ENCODE peak calls at places on chromosomes 5 and 9, in seven cellular contexts. P is tibial nerve; H is CD8-positive, alpha-beta T cell; G is transverse colon; M is cardiac muscle cell; R is breast epithelium; D is ovary. E is an unnamed sample.

GRCh38 chr5:78879541-78879940 is 105.6 kb downstream of the ARSB start:
- DNase-seq in H (no peak), R (no peak), G (no peak), P (no peak), M (no peak), D (no peak), E (no peak)

GRCh38 chr9:106797299-106797698 is 65.7 kb upstream of the ZNF462 start:
- DNase-seq in P (no peak), M (no peak), G (peak; percentile 56), H (no peak), D (no peak), R (no peak), E (peak; percentile 45)

GRCh38 chr5:178859625-178860521 is at the start of gene ZNF354B:
- DNase-seq in D (peak; percentile 85), G (peak; percentile 92), H (peak; percentile 74), M (peak; percentile 97), R (peak; percentile 82), P (peak; percentile 71), E (peak; percentile 82)

GRCh38 chr5:141040093-141040762 is 10.9 kb upstream of the PCDHB1 start:
- DNase-seq in H (no peak), P (no peak), R (no peak), D (no peak), M (peak; percentile 89), G (no peak), E (no peak)

GRCh38 chr5:117455236-117456233 is 880.9 kb upstream of the SEMA6A start:
- DNase-seq in D (no peak), R (no peak), H (no peak), P (no peak), G (peak; percentile 60), M (peak; percentile 22), E (no peak)

GRCh38 chr5:35804201-35804653 is 52.5 kb upstream of the IL7R start:
- DNase-seq in H (no peak), D (no peak), M (no peak), R (no peak), G (no peak), P (no peak), E (no peak)

GRCh38 chr5:43020294-43020711 is 19.8 kb downstream of the ANXA2R start:
- DNase-seq in P (no peak), H (no peak), G (no peak), M (no peak), D (no peak), R (no peak), E (no peak)

GRCh38 chr5:127400946-127401670 is 110.5 kb downstream of the MEGF10 start:
- DNase-seq in G (no peak), H (no peak), R (no peak), M (no peak), P (no peak), D (no peak), E (no peak)

GRCh38 chr9:38311382-38312270 is 80.9 kb upstream of the ALDH1B1 start:
- DNase-seq in D (peak; percentile 23), R (no peak), M (peak; percentile 71), P (no peak), H (no peak), G (no peak), E (no peak)

GRCh38 chr9:76116913-76117312 is 226.4 kb downstream of the PCSK5 start:
- DNase-seq in R (no peak), H (no peak), P (no peak), G (no peak), D (no peak), M (no peak), E (no peak)

GRCh38 chr5:171606414-171607024 is 179.1 kb upstream of the SMIM23 start:
- DNase-seq in D (no peak), P (no peak), M (no peak), G (no peak), R (no peak), H (no peak), E (no peak)

GRCh38 chr9:91298304-91298703 is 63.4 kb downstream of the AUH start:
- DNase-seq in H (no peak), G (no peak), D (no peak), P (no peak), R (no peak), M (peak; percentile 23), E (no peak)

GRCh38 chr5:53406630-53407316 is 73.7 kb upstream of the FST start:
- DNase-seq in P (no peak), D (no peak), G (no peak), M (no peak), H (no peak), R (no peak), E (peak; percentile 61)

GRCh38 chr9:87336407-87336806 is 161.3 kb upstream of the DAPK1 start:
- DNase-seq in M (no peak), D (no peak), H (no peak), G (no peak), R (no peak), P (no peak), E (no peak)

GRCh38 chr9:93810028-93810971 is 144.9 kb downstream of the BARX1 start:
- DNase-seq in G (no peak), M (peak; percentile 10), P (no peak), D (no peak), H (no peak), R (no peak), E (no peak)

GRCh38 chr5:14581333-14581890 is at the start of gene OTULINL:
- DNase-seq in P (peak; percentile 69), M (peak; percentile 90), D (peak; percentile 89), G (peak; percentile 92), R (peak; percentile 72), H (peak; percentile 83), E (no peak)

GRCh38 chr5:158375531-158375930 is 516.6 kb upstream of the CLINT1 start:
- DNase-seq in H (no peak), D (no peak), P (no peak), M (no peak), G (no peak), R (no peak), E (no peak)

GRCh38 chr5:99285606-99286005 is 356.8 kb upstream of the CHD1 start:
- DNase-seq in R (no peak), P (no peak), D (no peak), H (no peak), G (no peak), M (no peak), E (no peak)

GRCh38 chr9:2771661-2772060 is 54.4 kb downstream of the KCNV2 start:
- DNase-seq in G (no peak), R (no peak), M (no peak), D (no peak), P (no peak), H (no peak), E (no peak)

GRCh38 chr5:67166460-67166871 is 30.1 kb downstream of the CD180 start:
- DNase-seq in D (no peak), M (no peak), P (no peak), R (no peak), G (peak; percentile 70), H (peak; percentile 64), E (no peak)

GRCh38 chr5:146254223-146254622 is 50.8 kb downstream of the RBM27 start:
- DNase-seq in D (no peak), R (no peak), P (no peak), G (no peak), M (no peak), H (no peak), E (no peak)

GRCh38 chr5:68027519-68027918 is 188.0 kb upstream of the PIK3R1 start:
- DNase-seq in P (no peak), M (no peak), G (no peak), R (no peak), D (peak; percentile 41), H (no peak), E (no peak)

GRCh38 chr5:40271476-40271875 is 408.2 kb upstream of the PTGER4 start:
- DNase-seq in M (no peak), R (no peak), G (no peak), H (no peak), D (no peak), P (no peak), E (no peak)

GRCh38 chr5:138653502-138653901 is 78.3 kb upstream of the HSPA9 start:
- DNase-seq in H (no peak), G (no peak), M (peak; percentile 38), D (no peak), P (no peak), R (no peak), E (no peak)

GRCh38 chr9:8234286-8234819 is 434.8 kb upstream of the DMAC1 start:
- DNase-seq in G (no peak), D (no peak), R (no peak), H (no peak), M (no peak), P (no peak), E (no peak)

GRCh38 chr9:126301985-126302603 is 24.5 kb upstream of the MVB12B start:
- DNase-seq in M (peak; percentile 58), G (peak; percentile 70), P (peak; percentile 23), H (peak; percentile 22), D (no peak), R (no peak), E (no peak)
- TF ChIP-seq CTCF in M (peak; percentile 76), G (peak; percentile 82), P (peak; percentile 55), H (peak; percentile 71), D (peak; percentile 38), R (peak; percentile 77), E (peak; percentile 83)

GRCh38 chr9:133380734-133381133 is 4.6 kb downstream of the STKLD1 start:
- DNase-seq in M (no peak), R (no peak), G (no peak), P (no peak), H (no peak), D (no peak), E (no peak)

GRCh38 chr9:133383438-133383837 is 7.3 kb downstream of the STKLD1 start:
- DNase-seq in H (no peak), G (no peak), D (no peak), P (no peak), M (no peak), R (no peak), E (no peak)

GRCh38 chr9:133385452-133385851 is 9.3 kb downstream of the STKLD1 start:
- DNase-seq in R (no peak), P (no peak), D (no peak), H (no peak), M (no peak), G (no peak), E (no peak)

GRCh38 chr9:133384736-133385321 is 8.7 kb downstream of the STKLD1 start:
- DNase-seq in H (no peak), M (no peak), R (no peak), G (no peak), D (no peak), P (no peak), E (no peak)

GRCh38 chr9:133382507-133383141 is 6.5 kb downstream of the STKLD1 start:
- DNase-seq in P (no peak), M (no peak), H (no peak), G (no peak), R (no peak), D (no peak), E (no peak)
- H3K4me3 ChIP-seq in P (no peak overlapping the region), M (no peak overlapping the region), H (no peak overlapping the region), G (no peak overlapping the region), R (no peak overlapping the region), D (no peak overlapping the region), E (no peak overlapping the region)

DNA sequence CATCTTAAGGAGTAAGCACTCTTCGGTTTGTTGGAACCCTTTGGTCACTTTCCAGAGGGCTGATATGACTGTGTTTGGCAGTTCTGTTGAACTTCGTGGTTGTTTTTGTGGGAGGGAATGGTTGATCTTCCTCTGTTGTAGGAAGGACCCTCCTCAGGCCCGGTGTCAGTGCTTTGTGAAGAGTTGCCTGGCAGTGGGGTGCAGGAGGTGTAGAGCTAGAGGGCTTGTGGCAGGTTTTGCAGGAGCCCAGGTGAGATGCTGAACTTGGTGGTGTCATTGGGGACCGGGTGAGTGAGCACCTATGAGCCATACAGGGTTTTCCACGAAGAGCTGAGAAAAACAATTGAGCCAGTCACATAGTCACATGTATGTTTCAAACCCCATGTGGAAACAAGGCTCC is 27.2 kb downstream of the SECISBP2 start:
- DNase-seq in R (no peak), P (no peak), H (no peak), D (no peak), G (no peak), M (no peak), E (no peak)
- H3K36me3 ChIP-seq in R (peaks cover 14% of the 10 kb centered on the region), P (peaks cover 2% of the 10 kb centered on the region), H (peaks cover 76% of the 10 kb centered on the region), D (no peaks in the 10 kb centered on the region), G (no peaks in the 10 kb centered on the region), M (peaks cover 44% of the 10 kb centered on the region), E (peaks cover 1% of the 10 kb centered on the region)

GRCh38 chr5:33423018-33423630 is 17.6 kb upstream of the TARS1 start:
- DNase-seq in M (peak; percentile 14), R (no peak), P (no peak), H (no peak), D (no peak), G (no peak), E (no peak)
- TF ChIP-seq CTCF in M (peak; percentile 33), R (peak; percentile 36), P (peak; percentile 35), H (peak; percentile 35), D (peak; percentile 19), G (peak; percentile 51), E (peak; percentile 24)